ENCODE peak calls at places on chromosomes 7 and 10, in nine cellular contexts. C is spleen, G is endodermal cell, T is aorta, B is neuronal stem cell, Z is Panc1, A is heart left ventricle, H is astrocyte, X is Peyer's patch. E is an unnamed sample.

GRCh38 chr7:151085691-151086620 is at the start of gene AGAP3:
- DNase-seq in C (peak; percentile 95), G (peak; percentile 93), T (peak; percentile 94), B (peak; percentile 85), Z (no peak), A (peak; percentile 93), H (peak; percentile 75), X (peak; percentile 91), E (peak; percentile 87)

GRCh38 chr10:124590216-124591122 is 128.8 kb downstream of the LHPP start:
- DNase-seq in C (peak; percentile 51), G (no peak), T (peak; percentile 59), B (no peak), Z (no peak), A (peak; percentile 20), H (no peak), X (no peak), E (no peak)

GRCh38 chr10:128151031-128151430 is 24.8 kb upstream of the MKI67 start:
- DNase-seq in C (no peak), G (no peak), T (no peak), B (no peak), Z (no peak), A (no peak), H (no peak), X (no peak), E (no peak)

GRCh38 chr10:74380780-74381179 is 229.8 kb downstream of the ADK start:
- DNase-seq in C (no peak), G (no peak), T (no peak), B (no peak), Z (no peak), A (no peak), H (no peak), X (no peak), E (no peak)

GRCh38 chr7:131600578-131600977 is 44.1 kb upstream of the PODXL start:
- DNase-seq in C (no peak), G (peak; percentile 53), T (no peak), B (peak; percentile 78), Z (no peak), A (no peak), H (peak; percentile 60), X (no peak), E (no peak)

GRCh38 chr7:157404845-157405481 is 68.2 kb downstream of the DNAJB6 start:
- DNase-seq in C (peak; percentile 78), G (no peak), T (peak; percentile 55), B (no peak), Z (peak; percentile 24), A (peak; percentile 27), H (peak; percentile 86), X (no peak), E (no peak)

GRCh38 chr7:157739056-157739455 is 402.3 kb downstream of the DNAJB6 start:
- DNase-seq in C (no peak), G (no peak), T (no peak), B (no peak), Z (no peak), A (no peak), H (no peak), X (no peak), E (no peak)

GRCh38 chr7:40211291-40212003 is 76.6 kb downstream of the SUGCT start:
- DNase-seq in C (no peak), G (no peak), T (no peak), B (no peak), Z (no peak), A (no peak), H (peak; percentile 91), X (no peak), E (no peak)

GRCh38 chr7:29611941-29612527 is 48.4 kb downstream of the PRR15 start:
- DNase-seq in C (no peak), G (no peak), T (no peak), B (no peak), Z (no peak), A (no peak), H (no peak), X (no peak), E (no peak)

GRCh38 chr10:72692057-72692891 is at the start of gene MCU:
- DNase-seq in C (peak; percentile 98), G (peak; percentile 97), T (peak; percentile 98), B (peak; percentile 89), Z (no peak), A (peak; percentile 97), H (peak; percentile 6), X (peak; percentile 98), E (peak; percentile 94)

GRCh38 chr10:84155521-84155920 is 16.2 kb downstream of the GHITM start:
- DNase-seq in C (no peak), G (no peak), T (no peak), B (no peak), Z (no peak), A (no peak), H (no peak), X (no peak), E (no peak)

GRCh38 chr10:103563231-103564115 is 70.0 kb downstream of the NEURL1 start:
- DNase-seq in C (no peak), G (no peak), T (no peak), B (no peak), Z (no peak), A (no peak), H (no peak), X (no peak), E (no peak)

GRCh38 chr10:84367256-84367655 is 38.9 kb downstream of the CCSER2 start:
- DNase-seq in C (no peak), G (no peak), T (no peak), B (no peak), Z (no peak), A (no peak), H (no peak), X (no peak), E (no peak)

GRCh38 chr10:46020871-46021553 is 9.4 kb downstream of the NCOA4 start:
- DNase-seq in C (no peak), G (no peak), T (no peak), B (no peak), Z (no peak), A (no peak), H (peak; percentile 78), X (no peak), E (no peak)

GRCh38 chr7:134891262-134892001 is 94.9 kb upstream of the AGBL3 start:
- DNase-seq in C (no peak), G (peak; percentile 90), T (peak; percentile 82), B (peak; percentile 61), Z (peak; percentile 79), A (peak; percentile 89), H (peak; percentile 96), X (peak; percentile 65), E (no peak)

GRCh38 chr7:53756946-53757345 is 721.5 kb downstream of the POM121L12 start:
- DNase-seq in C (no peak), G (no peak), T (no peak), B (no peak), Z (no peak), A (no peak), H (no peak), X (no peak), E (no peak)

GRCh38 chr10:96267234-96267705 is 4.1 kb downstream of the BLNK start:
- DNase-seq in C (no peak), G (no peak), T (no peak), B (no peak), Z (no peak), A (no peak), H (no peak), X (no peak), E (no peak)

DNA sequence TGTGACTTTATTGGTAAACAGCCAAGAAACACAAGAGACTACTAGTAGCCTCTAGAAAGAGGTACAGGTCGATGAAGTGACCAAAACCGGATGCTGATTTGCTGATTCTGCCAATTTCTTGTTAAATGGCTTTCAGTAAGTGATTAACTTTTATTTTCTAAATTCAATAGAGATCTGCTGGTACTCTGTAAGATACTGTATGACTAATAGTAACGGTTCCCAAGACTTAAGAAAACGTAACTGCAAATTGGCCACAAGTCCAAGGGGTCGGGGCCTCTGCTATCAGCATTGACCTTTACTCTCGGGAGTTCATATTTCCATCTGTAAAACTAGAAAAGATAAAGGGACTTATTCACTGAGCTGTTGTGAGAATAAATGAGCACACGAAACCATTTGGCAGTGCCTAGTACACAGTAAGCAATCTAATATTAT is 1.4 kb downstream of the FAM3C start:
- DNase-seq in C (no peak), G (no peak), T (no peak), B (no peak), Z (no peak), A (no peak), H (no peak), X (peak; percentile 70), E (no peak)
- H3K4me3 ChIP-seq in C (peak overlapping the region; percentile 91), G (peak overlapping the region; percentile 84), T (no peak overlapping the region), B (no peak overlapping the region), Z (peak overlapping the region; percentile 83), A (no peak overlapping the region), H (peak overlapping the region; percentile 99), X (peak overlapping the region; percentile 87), E (peak overlapping the region; percentile 72)

DNA sequence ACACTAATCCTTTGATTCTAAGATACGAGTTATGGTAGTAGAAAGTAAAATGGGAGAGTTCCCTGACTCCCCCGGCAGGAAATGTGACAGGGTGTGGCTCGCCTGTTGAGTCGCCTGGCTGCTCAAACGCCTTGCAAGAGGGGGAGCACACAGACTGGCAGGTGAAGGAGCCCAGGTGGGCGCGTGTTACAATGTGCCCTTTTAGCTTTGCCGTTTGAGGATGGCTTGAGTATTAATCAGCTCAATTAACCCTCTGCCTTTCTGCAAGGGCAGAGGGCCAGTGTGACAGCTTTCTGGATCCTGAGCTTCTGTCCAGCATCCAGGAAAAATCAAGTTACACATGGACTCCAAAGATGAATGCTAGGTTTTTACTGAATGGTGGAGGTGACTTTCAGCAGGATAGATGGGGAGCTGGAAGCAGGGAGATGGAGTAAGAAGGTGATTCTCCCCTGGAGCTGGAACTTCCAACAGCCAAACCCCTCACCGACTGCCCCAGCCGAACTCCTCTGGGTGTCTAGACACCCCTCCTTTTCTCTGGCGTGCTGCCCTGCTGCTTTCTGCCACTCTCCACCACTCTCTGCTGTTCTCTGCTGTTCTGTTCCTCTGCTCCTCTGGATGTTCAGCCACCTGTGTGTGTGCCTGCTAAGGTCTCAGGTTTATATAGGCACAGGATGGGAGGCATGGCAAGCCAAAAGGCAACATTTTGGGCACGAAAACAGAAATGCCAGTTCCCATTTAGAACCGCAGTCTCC is 548.8 kb upstream of the KCND2 start:
- DNase-seq in C (peak; percentile 48), G (peak; percentile 45), T (no peak), B (no peak), Z (no peak), A (no peak), H (no peak), X (no peak), E (no peak)
- H3K27me3 ChIP-seq in C (no peaks in the 10 kb centered on the region), G (no peaks in the 10 kb centered on the region), T (no peaks in the 10 kb centered on the region), B (no peaks in the 10 kb centered on the region), Z (no peaks in the 10 kb centered on the region), A (no peaks in the 10 kb centered on the region), H (no peaks in the 10 kb centered on the region), X (no peaks in the 10 kb centered on the region), E (no peaks in the 10 kb centered on the region)

GRCh38 chr10:106370751-106371150 is 793.8 kb downstream of the SORCS1 start:
- DNase-seq in C (no peak), G (no peak), T (no peak), B (no peak), Z (no peak), A (no peak), H (no peak), X (no peak), E (no peak)
- H3K36me3 ChIP-seq in C (no peaks in the 10 kb centered on the region), G (no peaks in the 10 kb centered on the region), T (no peaks in the 10 kb centered on the region), B (no peaks in the 10 kb centered on the region), Z (no peaks in the 10 kb centered on the region), A (no peaks in the 10 kb centered on the region), H (no peaks in the 10 kb centered on the region), X (no peaks in the 10 kb centered on the region), E (no peaks in the 10 kb centered on the region)

DNA sequence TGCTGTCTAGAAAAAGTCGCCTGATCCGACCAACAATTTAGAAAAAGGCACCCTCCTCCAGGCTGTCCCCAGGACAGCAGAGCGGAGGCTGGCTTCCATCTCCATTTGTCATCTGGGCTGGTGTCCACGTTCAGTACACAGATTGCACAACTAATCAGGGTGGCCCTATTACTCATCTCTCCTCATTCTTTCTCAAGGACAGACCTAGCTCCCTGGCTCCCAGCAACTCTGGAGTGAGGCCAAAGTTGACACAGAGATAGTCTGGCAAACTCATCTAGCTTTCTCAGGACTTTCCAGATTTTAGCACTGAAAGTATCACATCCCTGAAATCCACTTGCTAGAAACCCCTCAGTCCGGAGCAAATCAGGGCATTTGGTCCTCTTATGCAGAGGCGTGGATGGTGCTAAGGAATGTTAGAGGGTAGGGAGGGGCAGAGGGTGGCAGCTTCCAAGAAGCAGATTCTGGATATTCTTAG is 75.1 kb downstream of the DNAH11 start:
- DNase-seq in C (no peak), G (no peak), T (peak; percentile 77), B (no peak), Z (peak; percentile 47), A (peak; percentile 65), H (peak; percentile 67), X (peak; percentile 60), E (peak; percentile 70)
- H3K4me3 ChIP-seq in C (no peak overlapping the region), G (no peak overlapping the region), T (no peak overlapping the region), B (no peak overlapping the region), Z (no peak overlapping the region), A (no peak overlapping the region), H (no peak overlapping the region), X (no peak overlapping the region), E (no peak overlapping the region)

E was measured in MG63.